ENCODE peak calls at places on chromosome 21, in four cellular contexts. W is K562, M is HEK293T, D is HepG2. Y is an unnamed sample.

GRCh38 chr21:42406201-42406601 is 2.5 kb downstream of the UBASH3A start:
- DNase-seq in D (no peak), W (no peak), M (no peak), Y (no peak)

GRCh38 chr21:43209575-43210453 is 41.0 kb downstream of the CRYAA start:
- DNase-seq in W (no peak), D (peak), M (no peak), Y (no peak)

GRCh38 chr21:46063227-46063626 is 34.7 kb upstream of the COL6A2 start:
- DNase-seq in W (peak), D (no peak), M (no peak), Y (no peak)

GRCh38 chr21:41147096-41147978 is 20.6 kb upstream of the BACE2 start:
- DNase-seq in W (no peak), D (no peak), M (no peak), Y (no peak)

GRCh38 chr21:31781737-31782136 is 49.8 kb upstream of the SCAF4 start:
- DNase-seq in M (peak), W (no peak), D (no peak), Y (no peak)

GRCh38 chr21:21247441-21247840 is 249.2 kb downstream of the NCAM2 start:
- DNase-seq in D (no peak), M (no peak), W (no peak), Y (no peak)

GRCh38 chr21:29145837-29146453 is 15.5 kb downstream of the MAP3K7CL start:
- DNase-seq in D (no peak), M (no peak), W (no peak), Y (no peak)

GRCh38 chr21:41651396-41651795 is 115.5 kb downstream of the RIPK4 start:
- DNase-seq in W (no peak), M (no peak), D (no peak), Y (no peak)

GRCh38 chr21:38236232-38236631 is 20.6 kb upstream of the KCNJ15 start:
- DNase-seq in W (no peak), D (no peak), M (no peak), Y (no peak)

GRCh38 chr21:29105218-29105617 is 25.2 kb upstream of the MAP3K7CL start:
- DNase-seq in D (peak), W (no peak), M (no peak), Y (no peak)

GRCh38 chr21:31098576-31099005 is 60.3 kb upstream of the KRTAP19-8 start:
- DNase-seq in W (peak), D (peak), M (peak), Y (no peak)

GRCh38 chr21:30634906-30635305 is at the start of gene KRTAP20-2:
- DNase-seq in W (no peak), M (no peak), D (no peak), Y (no peak)

GRCh38 chr21:16422702-16423101 is 692.9 kb downstream of the USP25 start:
- DNase-seq in M (no peak), D (no peak), W (no peak), Y (no peak)

DNA sequence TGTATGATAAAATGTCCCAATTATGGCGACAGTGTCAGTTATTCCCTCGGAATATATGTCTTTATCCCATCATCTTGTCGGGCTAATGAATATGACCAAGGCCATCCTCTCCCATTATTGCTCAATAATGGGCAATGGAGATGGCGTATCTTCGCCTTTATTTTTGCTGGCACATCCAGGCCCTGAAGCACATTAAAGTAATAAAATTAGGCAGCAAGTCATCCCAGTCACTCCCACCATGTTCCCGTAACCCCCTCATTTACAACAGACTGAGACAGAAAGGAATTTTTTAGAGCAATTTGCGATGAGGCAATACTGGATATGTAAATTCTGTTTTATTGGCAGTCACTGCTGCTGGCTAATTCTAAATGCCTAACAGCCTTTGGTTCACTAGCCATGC is 35.3 kb downstream of the CLIC6 start:
- DNase-seq in W (no peak), D (no peak), M (no peak), Y (no peak)
- TF ChIP-seq FOXK2 in W (no peak), D (no peak), M (no peak), Y (no peak)

DNA sequence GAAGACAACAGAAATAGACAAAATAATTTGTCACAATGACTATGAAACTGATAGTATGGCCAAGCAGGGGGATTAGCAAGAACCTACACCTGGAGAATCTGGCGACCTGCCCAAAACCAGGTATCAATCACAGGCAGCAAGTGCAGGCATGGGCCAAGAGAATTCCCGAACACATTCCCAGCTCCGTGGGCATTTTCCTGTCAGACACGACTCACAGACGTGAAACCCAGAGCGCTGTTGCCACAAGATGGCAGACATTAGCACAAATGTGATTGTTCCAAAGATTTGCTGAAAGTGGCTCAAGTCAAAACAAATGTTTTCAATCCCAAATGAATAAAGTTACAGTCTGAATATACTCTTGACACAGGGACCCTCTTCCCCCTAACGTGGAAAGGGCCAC is 36.8 kb downstream of the HLCS start:
- DNase-seq in M (no peak), D (no peak), W (no peak), Y (no peak)
- TF ChIP-seq BHLHE40 in M (no peak), D (no peak), W (no peak), Y (no peak)

GRCh38 chr21:39562791-39563770 is 49.7 kb upstream of the B3GALT5 start:
- DNase-seq in M (no peak), W (no peak), D (no peak), Y (no peak)

GRCh38 chr21:39564200-39564599 is 48.5 kb upstream of the B3GALT5 start:
- DNase-seq in D (no peak), W (no peak), M (no peak), Y (no peak)

GRCh38 chr21:39567180-39567972 is 45.4 kb upstream of the B3GALT5 start:
- DNase-seq in M (no peak), D (no peak), W (no peak), Y (no peak)

GRCh38 chr21:39568380-39568779 is 44.4 kb upstream of the B3GALT5 start:
- DNase-seq in D (no peak), W (no peak), M (no peak), Y (no peak)
- TF ChIP-seq FOXK2 in D (no peak), W (no peak), M (no peak), Y (no peak)

DNA sequence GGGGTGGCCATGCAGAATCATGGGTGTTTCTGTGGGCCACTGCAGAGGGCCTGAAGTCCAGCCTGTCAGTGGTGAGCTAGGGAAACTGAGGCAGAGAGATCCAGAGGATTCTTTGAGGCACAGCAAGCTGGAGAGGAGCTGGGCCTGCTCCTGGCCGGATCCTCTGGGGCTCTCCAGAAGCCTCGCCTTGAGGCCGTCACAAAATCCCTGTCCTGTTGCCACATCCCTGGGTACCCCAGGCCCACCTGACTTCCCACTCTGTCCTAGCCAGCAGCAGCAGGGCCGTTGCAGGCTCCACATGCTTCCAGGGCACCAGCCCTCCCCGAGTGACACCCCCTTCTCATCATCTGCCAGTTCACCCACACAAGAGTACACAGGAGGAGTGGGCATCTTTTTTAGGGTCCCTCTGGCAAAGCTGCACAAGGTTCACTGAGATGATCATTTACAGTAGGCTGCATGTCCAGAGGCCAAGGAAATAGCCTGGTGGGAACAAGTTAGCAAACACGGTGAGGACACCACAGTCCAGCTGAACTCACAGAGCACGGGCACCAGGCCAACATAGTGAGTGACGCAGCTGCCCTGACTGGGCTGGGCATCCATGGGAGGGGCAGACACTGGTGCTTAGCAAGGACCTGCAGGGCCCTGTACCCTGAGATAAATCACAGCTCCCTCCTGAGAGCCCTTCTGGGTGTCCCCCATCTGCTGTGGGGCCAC is 25.1 kb upstream of the TSPEAR start:
- DNase-seq in D (peak), M (no peak), W (no peak), Y (no peak)
- TF ChIP-seq BHLHE40 in D (peak), M (no peak), W (no peak), Y (no peak)

GRCh38 chr21:35578350-35578782 is 482.0 kb downstream of the SETD4 start:
- DNase-seq in D (no peak), M (no peak), W (no peak), Y (no peak)
- TF ChIP-seq FOXK2 in D (no peak), M (no peak), W (no peak), Y (no peak)

GRCh38 chr21:26451014-26451740 is 121.9 kb downstream of the CYYR1 start:
- DNase-seq in W (no peak), M (no peak), D (no peak), Y (no peak)

GRCh38 chr21:26447932-26448331 is 125.2 kb downstream of the CYYR1 start:
- DNase-seq in D (no peak), M (no peak), W (no peak), Y (no peak)

GRCh38 chr21:26445440-26445839 is 127.6 kb downstream of the CYYR1 start:
- DNase-seq in W (no peak), D (no peak), M (no peak), Y (no peak)

GRCh38 chr21:26448751-26449150 is 124.3 kb downstream of the CYYR1 start:
- DNase-seq in M (no peak), D (no peak), W (no peak), Y (no peak)

DNA sequence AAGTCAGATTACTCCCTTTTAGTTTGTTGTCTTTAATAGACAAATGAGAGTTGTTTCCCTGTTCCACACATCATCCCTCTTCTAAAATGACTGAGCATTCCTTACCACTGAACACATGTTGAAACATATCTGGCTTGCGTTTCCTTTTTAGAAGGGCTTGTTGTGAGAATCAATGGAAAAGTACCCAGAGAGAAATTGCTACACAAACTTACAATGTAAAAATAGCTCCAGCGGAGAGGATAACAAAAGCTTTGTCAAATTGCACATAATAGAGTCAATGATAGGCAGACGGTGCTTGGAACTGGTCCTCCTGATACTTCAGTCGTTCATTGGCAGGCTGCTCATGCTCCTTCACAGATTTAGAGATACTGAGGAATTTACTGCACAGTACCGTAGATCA is 123.9 kb downstream of the CYYR1 start:
- DNase-seq in W (no peak), M (no peak), D (no peak), Y (no peak)
- TF ChIP-seq BHLHE40 in W (no peak), M (no peak), D (no peak), Y (no peak)

DNA sequence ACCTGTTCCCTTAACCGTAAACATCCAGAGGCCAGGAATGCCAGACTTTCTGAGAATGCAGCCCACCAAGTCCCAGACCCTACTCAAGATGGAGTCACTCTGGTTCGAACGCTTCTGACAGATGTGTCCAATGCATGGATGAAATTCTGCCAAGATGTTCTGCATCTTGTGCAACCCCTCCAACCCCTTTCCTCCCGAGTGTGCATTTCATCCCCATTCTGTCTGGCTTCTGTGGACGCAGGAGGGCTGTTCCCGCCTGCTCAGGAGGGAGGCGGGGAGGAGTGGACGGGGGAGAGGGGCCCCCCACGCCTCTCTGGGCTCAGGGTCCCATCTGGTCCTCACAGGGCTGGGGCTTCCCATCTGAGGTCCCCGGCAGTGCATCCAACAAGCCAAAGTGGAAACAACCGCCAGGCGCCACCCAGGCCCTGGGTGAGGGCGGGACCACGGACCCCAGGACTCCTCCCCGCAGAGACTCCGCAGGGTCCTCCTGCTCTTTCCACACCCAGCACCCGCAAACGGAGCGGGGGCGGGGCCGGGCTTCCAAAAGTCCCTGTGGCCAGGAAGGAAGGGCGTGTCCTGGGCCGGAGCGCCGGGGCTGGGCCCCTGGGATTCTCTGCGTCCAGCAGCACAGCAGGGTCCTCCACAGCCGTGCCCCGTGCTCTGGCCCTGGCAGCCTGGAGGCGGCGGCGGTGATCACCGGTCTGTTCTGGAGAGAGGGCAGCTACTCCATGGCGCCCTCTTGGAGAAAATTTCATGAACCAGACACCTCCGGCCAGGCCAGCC is 27.7 kb upstream of the SUMO3 start:
- DNase-seq in D (peak), W (peak), M (peak), Y (no peak)
- TF ChIP-seq FOXK2 in D (no peak), W (no peak), M (no peak), Y (no peak)

GRCh38 chr21:36165356-36165755 is 8.7 kb downstream of the DOP1B start:
- DNase-seq in M (no peak), W (no peak), D (no peak), Y (no peak)
- TF ChIP-seq BHLHE40 in M (no peak), W (no peak), D (no peak), Y (no peak)

GRCh38 chr21:15219866-15220265 is 155.1 kb upstream of the NRIP1 start:
- DNase-seq in W (no peak), M (no peak), D (no peak), Y (no peak)
- TF ChIP-seq FOXK2 in W (no peak), M (no peak), D (no peak), Y (no peak)